ENCODE peak calls at places on chromosomes 3 and 15, in ten cellular contexts. B is BE2C; Y is fibroblast of mammary gland; X is fibroblast of the aortic adventitia; U is OCI-LY7; A is PC-3; Q is AG09309; K is IMR-90; I is CD8-positive, alpha-beta T cell; D is lower lobe of right lung. F is an unnamed sample.

GRCh38 chr3:141057436-141057835 is 6.3 kb downstream of the SPSB4 start:
- DNase-seq in B (no peak), Y (no peak), X (no peak), U (no peak), A (no peak), Q (no peak), K (no peak), I (no peak), D (no peak), F (no peak)

GRCh38 chr15:62896969-62897486 is 145.5 kb upstream of the TPM1 start:
- DNase-seq in B (peak), Y (peak), X (peak), U (no peak), A (peak), Q (peak), K (peak), I (no peak), D (peak), F (no peak)

GRCh38 chr3:171122212-171122611 is 95.7 kb upstream of the SLC2A2 start:
- DNase-seq in B (no peak), Y (no peak), X (no peak), U (no peak), A (no peak), Q (no peak), K (no peak), I (no peak), D (no peak), F (no peak)

GRCh38 chr3:161508852-161509477 is 12.4 kb downstream of the OTOL1 start:
- DNase-seq in B (no peak), Y (peak), X (peak), U (peak), A (peak), Q (no peak), K (no peak), I (no peak), D (no peak), F (no peak)

GRCh38 chr15:70476441-70476840 is 286.9 kb downstream of the UACA start:
- DNase-seq in B (no peak), Y (no peak), X (no peak), U (no peak), A (no peak), Q (no peak), K (no peak), I (no peak), D (no peak), F (no peak)

GRCh38 chr3:42078686-42079085 is 12.5 kb upstream of the TRAK1 start:
- DNase-seq in B (no peak), Y (no peak), X (no peak), U (no peak), A (no peak), Q (no peak), K (no peak), I (no peak), D (no peak), F (no peak)

GRCh38 chr3:154137036-154137435 is 15.8 kb downstream of the ARHGEF26 start:
- DNase-seq in B (no peak), Y (no peak), X (no peak), U (no peak), A (no peak), Q (no peak), K (no peak), I (no peak), D (no peak), F (no peak)

GRCh38 chr3:192409838-192410683 is 317.3 kb downstream of the FGF12 start:
- DNase-seq in B (no peak), Y (no peak), X (no peak), U (no peak), A (no peak), Q (no peak), K (no peak), I (no peak), D (no peak), F (no peak)

GRCh38 chr3:12508316-12508715 is 24.0 kb downstream of the TSEN2 start:
- DNase-seq in B (no peak), Y (peak), X (peak), U (no peak), A (peak), Q (peak), K (peak), I (no peak), D (no peak), F (no peak)

GRCh38 chr15:56837281-56837680 is 81.2 kb upstream of the TCF12 start:
- DNase-seq in B (no peak), Y (peak), X (peak), U (no peak), A (no peak), Q (peak), K (peak), I (no peak), D (no peak), F (no peak)

GRCh38 chr3:22720596-22720995 is 482.5 kb upstream of the UBE2E2 start:
- DNase-seq in B (no peak), Y (no peak), X (no peak), U (no peak), A (no peak), Q (no peak), K (no peak), I (no peak), D (no peak), F (no peak)

GRCh38 chr15:75347222-75348033 is 589 bp downstream of the NEIL1 start:
- DNase-seq in B (no peak), Y (no peak), X (no peak), U (peak), A (peak), Q (no peak), K (no peak), I (peak), D (peak), F (peak)

GRCh38 chr3:113695818-113696645 is at the start of gene USF3:
- DNase-seq in B (peak), Y (peak), X (peak), U (peak), A (peak), Q (no peak), K (peak), I (peak), D (peak), F (peak)
- TF ChIP-seq CTCF in B (no peak), Y (no peak), X (no peak), U (peak), A (peak), Q (no peak), K (no peak), I (no peak), D (no peak), F (peak)

DNA sequence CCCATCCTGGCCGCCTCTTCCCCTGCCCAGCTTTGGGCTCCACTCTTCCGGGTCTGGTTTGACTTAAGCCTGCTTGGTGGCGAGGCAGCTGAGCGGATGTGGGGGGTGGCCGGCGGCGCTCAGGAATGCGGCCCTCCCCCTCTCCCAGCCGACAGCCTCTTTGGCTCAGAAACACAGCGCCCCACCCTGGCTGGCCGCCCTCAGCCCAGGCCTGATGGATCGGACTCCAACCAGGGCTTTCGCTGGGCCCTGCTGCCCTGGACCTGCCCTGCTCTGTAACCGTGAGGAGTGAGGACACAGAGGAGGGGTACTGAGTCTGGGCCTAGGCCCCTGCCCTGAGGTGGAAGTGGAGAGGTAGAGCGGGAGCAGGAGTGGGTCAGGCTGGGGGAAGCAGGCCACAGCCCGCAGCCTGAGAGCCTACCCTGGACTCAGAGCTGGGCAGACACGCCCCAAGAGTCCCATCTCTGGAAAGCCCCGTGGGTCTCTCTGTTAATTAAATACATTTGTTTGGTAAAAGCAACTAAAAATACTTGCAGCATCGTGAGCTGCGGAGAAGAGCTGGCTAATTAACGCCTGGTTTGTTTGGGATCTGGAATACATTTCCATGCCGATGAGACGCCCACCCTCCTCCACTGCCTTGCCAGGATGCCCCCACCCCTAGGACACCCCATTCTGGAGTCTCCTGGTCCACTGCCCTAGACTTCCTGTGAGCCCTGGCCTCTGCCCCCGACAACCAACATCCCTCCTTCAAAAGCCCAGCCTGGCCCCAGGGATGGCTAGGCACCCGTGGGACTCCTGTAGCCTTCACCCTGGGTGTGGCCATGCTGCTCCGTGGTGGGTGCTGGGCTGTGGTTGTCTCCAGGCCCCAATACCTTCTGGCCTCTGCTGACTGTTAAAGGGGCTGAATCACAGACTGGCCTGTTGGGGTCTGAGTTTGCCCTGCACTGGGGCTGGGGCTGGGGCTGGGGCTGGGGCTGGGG is 19.6 kb downstream of the PLXNA1 start:
- DNase-seq in B (peak), Y (peak), X (peak), U (peak), A (no peak), Q (peak), K (peak), I (no peak), D (peak), F (no peak)
- H3K4me3 ChIP-seq in B (no peak), Y (peak), X (peak), U (no peak), A (no peak), Q (peak), K (no peak), I (no peak), D (peak), F (no peak)

GRCh38 chr15:43939070-43939469 is 112.3 kb downstream of the WDR76 start:
- DNase-seq in B (peak), Y (peak), X (peak), U (peak), A (peak), Q (no peak), K (peak), I (no peak), D (no peak), F (no peak)
- TF ChIP-seq CTCF in B (peak), Y (peak), X (peak), U (peak), A (peak), Q (peak), K (peak), I (no peak), D (peak), F (peak)

GRCh38 chr3:183446838-183447205 is 18.4 kb upstream of the MCF2L2 start:
- DNase-seq in B (no peak), Y (no peak), X (no peak), U (no peak), A (no peak), Q (no peak), K (no peak), I (no peak), D (no peak), F (no peak)

GRCh38 chr3:183447206-183448001 is 19.0 kb upstream of the MCF2L2 start:
- DNase-seq in B (peak), Y (peak), X (peak), U (peak), A (peak), Q (no peak), K (peak), I (peak), D (peak), F (peak)

GRCh38 chr3:183449391-183449790 is 21.0 kb upstream of the MCF2L2 start:
- DNase-seq in B (peak), Y (no peak), X (peak), U (peak), A (no peak), Q (no peak), K (peak), I (no peak), D (no peak), F (no peak)

GRCh38 chr3:183449791-183450190 is 21.4 kb upstream of the MCF2L2 start:
- DNase-seq in B (no peak), Y (no peak), X (no peak), U (no peak), A (no peak), Q (no peak), K (peak), I (no peak), D (no peak), F (no peak)

DNA sequence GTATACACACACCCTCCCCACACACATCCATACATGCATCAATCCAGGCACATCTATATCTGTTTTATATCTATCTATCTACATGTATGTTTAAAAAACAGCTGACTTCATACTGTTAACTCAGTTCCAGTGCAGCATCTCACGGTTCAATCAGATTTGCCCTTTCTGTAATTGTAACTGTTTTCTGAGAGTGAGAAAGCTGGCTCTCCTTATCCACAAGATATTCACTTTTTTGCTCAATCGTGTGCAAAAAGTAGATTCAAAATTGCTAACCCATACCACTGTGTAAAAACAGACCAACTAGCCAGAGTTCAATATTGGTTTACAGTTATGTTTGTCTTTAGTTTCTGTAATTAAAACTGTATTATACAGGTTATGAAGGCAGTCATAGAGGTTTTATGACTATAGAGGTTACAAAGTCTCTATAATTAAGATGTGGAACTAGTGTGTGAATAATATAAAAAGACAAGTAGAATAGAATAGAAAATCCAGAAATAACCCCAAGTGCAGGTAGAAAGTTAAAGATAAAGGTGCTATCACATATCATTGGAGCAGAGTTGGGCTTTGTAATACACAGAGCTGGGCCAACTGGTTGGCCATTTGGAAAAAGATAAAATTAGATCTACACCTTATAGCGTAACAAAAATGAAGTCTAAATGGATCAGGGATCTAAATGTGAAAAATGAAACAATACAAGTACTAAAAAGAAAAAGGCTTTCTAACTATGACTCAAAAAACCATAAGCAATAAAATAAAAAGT is 20.1 kb upstream of the MCF2L2 start:
- DNase-seq in B (no peak), Y (no peak), X (no peak), U (no peak), A (no peak), Q (no peak), K (no peak), I (no peak), D (no peak), F (no peak)
- H3K4me3 ChIP-seq in B (peak), Y (peak), X (peak), U (peak), A (peak), Q (no peak), K (peak), I (peak), D (peak), F (no peak)

DNA sequence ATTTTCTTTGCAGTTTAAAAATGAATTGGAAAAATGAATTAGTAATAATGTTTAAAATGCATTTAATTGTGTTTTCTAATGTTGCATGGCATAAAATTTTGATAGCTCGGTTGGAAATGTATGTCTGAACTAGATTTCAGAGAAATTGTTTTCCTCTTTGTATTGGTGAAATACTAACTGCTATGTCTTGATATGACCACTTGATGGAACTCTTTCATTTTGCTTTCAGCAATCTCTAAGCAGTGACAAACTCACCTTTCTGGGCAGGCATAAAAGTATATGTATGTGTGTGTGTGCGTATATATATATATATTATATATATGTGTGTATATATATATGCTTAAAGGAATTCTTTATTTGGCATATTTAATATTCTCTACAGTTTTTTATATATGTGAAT is 239.3 kb upstream of the ZNF717 start:
- DNase-seq in B (no peak), Y (peak), X (no peak), U (peak), A (peak), Q (no peak), K (peak), I (no peak), D (no peak), F (no peak)
- TF ChIP-seq CTCF in B (peak), Y (peak), X (peak), U (peak), A (peak), Q (peak), K (peak), I (no peak), D (peak), F (no peak)

DNA sequence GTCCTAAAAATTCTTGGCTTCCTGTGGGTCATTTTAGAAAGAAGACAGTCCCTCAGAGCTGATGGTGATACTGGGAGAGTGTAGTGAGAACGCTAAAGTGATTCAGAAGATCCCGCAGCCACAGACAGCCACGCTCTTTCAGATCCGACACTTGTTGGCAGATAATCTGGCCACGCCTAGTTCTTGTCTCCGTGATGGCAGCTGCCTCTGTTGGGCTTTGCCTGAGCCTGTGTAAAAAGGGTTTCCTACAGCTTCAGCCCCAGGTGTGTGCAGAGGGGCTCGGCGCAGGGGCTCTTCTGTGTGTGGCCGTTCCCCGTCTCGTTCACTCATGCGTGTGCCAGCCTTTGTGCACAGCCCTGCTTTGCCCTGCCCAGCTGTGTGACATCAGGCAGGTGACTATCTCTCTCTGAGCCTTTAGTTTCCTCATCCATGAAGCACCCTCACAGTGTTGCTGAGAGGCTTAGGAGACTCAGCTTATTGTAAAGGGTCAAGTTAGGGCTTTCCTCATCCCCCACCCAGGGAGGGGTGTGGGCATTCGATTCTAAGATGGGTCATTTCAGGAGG is 6.3 kb downstream of the IRAK2 start:
- DNase-seq in B (no peak), Y (peak), X (no peak), U (peak), A (no peak), Q (no peak), K (no peak), I (no peak), D (no peak), F (no peak)
- H3K4me3 ChIP-seq in B (no peak), Y (no peak), X (no peak), U (peak), A (no peak), Q (no peak), K (no peak), I (no peak), D (no peak), F (no peak)

DNA sequence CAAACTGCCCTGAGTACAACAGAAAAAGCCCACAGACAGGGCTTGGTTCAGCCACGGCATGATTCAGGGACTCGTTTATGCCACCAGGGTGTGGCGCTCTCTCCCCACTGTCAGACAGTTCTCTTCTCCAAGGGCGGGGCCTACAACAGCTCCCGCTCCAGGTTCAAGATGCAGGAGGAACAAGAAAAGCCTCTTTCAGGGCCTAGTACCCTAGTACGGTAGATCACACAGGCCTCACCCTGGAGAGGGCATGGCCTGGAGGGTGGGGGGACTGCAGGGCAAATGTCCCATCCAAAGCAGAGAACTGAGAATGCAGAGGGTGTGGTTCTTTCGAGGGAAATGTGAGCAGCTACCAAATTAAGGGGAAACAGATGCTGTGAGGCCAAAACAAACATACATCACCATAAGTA is 12.0 kb downstream of the MESD start:
- DNase-seq in B (peak), Y (peak), X (peak), U (peak), A (peak), Q (no peak), K (no peak), I (peak), D (peak), F (no peak)
- TF ChIP-seq CTCF in B (peak), Y (peak), X (peak), U (peak), A (peak), Q (peak), K (peak), I (peak), D (peak), F (peak)

DNA sequence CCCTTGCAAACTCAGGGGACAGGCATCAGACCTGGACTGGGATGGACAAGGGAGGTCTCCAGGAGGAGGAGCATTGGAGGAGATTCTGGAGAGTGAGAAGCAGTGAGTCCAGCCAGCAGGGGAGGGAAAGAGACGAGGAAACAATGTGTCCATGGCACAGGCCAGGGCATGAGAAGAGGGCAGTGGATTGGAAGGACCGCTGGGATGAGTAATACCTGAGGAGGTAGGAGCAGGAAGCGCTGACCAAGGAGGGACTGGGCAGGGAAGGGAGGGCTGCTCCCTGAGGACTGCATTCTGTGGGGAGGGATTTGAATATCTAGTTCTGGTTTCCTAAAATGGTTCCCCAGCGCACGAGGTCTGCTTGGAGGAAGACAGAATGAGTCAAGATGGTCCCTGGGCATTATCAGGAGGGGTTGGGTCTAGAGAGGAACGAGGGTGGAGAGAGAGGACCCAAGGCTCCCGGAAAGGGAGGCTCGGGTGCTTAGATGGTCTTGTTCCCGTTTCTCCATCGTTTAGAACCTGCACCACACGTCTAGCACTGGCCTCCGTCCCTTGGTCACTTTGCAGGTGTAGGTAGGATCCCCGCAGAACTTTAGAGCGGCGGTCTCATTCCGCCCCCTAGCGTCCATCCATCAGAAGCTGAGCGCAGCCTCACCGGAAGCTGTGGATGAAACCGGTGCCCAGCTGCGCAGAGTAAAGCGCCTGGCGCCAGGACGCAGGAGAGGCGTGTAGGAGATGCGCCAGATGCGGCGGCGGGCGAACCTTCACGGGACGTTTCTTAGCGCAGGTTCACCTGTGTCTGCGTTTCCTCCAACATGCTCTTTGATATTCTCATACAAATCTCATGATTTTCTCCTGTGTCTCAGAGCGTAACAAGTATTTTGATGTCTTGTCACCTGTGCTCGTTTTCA is 190.7 kb upstream of the NDN start:
- DNase-seq in B (peak), Y (peak), X (no peak), U (no peak), A (peak), Q (no peak), K (no peak), I (no peak), D (peak), F (no peak)
- H3K4me3 ChIP-seq in B (no peak), Y (no peak), X (no peak), U (no peak), A (no peak), Q (no peak), K (no peak), I (no peak), D (no peak), F (no peak)

GRCh38 chr3:71956716-71957115 is 171.8 kb upstream of the PROK2 start:
- DNase-seq in B (no peak), Y (no peak), X (no peak), U (no peak), A (no peak), Q (no peak), K (no peak), I (no peak), D (no peak), F (no peak)
- TF ChIP-seq CTCF in B (peak), Y (peak), X (no peak), U (peak), A (peak), Q (no peak), K (no peak), I (no peak), D (no peak), F (no peak)